ENCODE peak calls at places on chromosomes 6 and 20, in ten cellular contexts. Q is GM12878, L is K562, W is HCT116, G is A549, I is body of pancreas, F is heart left ventricle, V is right lobe of liver, T is upper lobe of left lung, D is HepG2. B is an unnamed sample.

GRCh38 chr6:170267688-170268087 is 23.2 kb downstream of the DLL1 start:
- ATAC-seq in T (no peak), F (no peak), Q (no peak), V (no peak), L (no peak), G (no peak), W (no peak), I (no peak), D (no peak), B (no peak)

GRCh38 chr6:170162771-170163404 is 128.0 kb downstream of the DLL1 start:
- ATAC-seq in L (no peak), V (no peak), F (no peak), D (no peak), Q (no peak), T (no peak), G (no peak), I (no peak), W (no peak), B (no peak)

GRCh38 chr20:5848711-5849505 is 98.7 kb downstream of the SHLD1 start:
- ATAC-seq in Q (peak), F (peak), D (no peak), T (no peak), L (no peak), W (no peak), V (peak), I (no peak), G (no peak), B (peak)

GRCh38 chr6:128144320-128144719 is 243.5 kb upstream of the THEMIS start:
- ATAC-seq in V (peak), I (no peak), W (no peak), T (no peak), D (no peak), G (no peak), L (no peak), Q (peak), F (no peak), B (no peak)

GRCh38 chr20:63100401-63100925 is 93.7 kb upstream of the BHLHE23 start:
- ATAC-seq in G (no peak), T (no peak), W (no peak), D (no peak), V (no peak), Q (no peak), L (no peak), F (no peak), I (no peak), B (no peak)

GRCh38 chr20:59122377-59122932 is 41.2 kb upstream of the ZNF831 start:
- ATAC-seq in L (no peak), V (no peak), G (no peak), Q (no peak), I (no peak), D (no peak), T (no peak), W (no peak), F (no peak), B (no peak)

GRCh38 chr20:59006167-59006863 is 739 bp downstream of the CTSZ start:
- ATAC-seq in W (peak), D (peak), G (peak), V (peak), T (peak), L (peak), Q (peak), F (peak), I (peak), B (no peak)

GRCh38 chr6:106117579-106117978 is 31.4 kb downstream of the PRDM1 start:
- ATAC-seq in T (no peak), L (peak), W (no peak), G (no peak), F (no peak), I (no peak), Q (peak), D (no peak), V (peak), B (no peak)

GRCh38 chr6:11315743-11316437 is 83.4 kb upstream of the NEDD9 start:
- ATAC-seq in I (no peak), W (peak), G (peak), Q (no peak), V (no peak), D (no peak), F (peak), L (no peak), T (peak), B (peak)

GRCh38 chr6:108650781-108651180 is 90.1 kb downstream of the FOXO3 start:
- ATAC-seq in V (peak), T (peak), L (no peak), W (no peak), I (no peak), Q (peak), D (no peak), F (no peak), G (no peak), B (no peak)

GRCh38 chr6:134148566-134148965 is 96.1 kb upstream of the SLC2A12 start:
- ATAC-seq in G (no peak), F (no peak), W (no peak), L (no peak), V (no peak), D (no peak), T (no peak), I (no peak), Q (no peak), B (no peak)

GRCh38 chr6:169210611-169211010 is 43.0 kb downstream of the THBS2 start:
- ATAC-seq in F (no peak), D (no peak), V (no peak), L (no peak), I (no peak), W (no peak), T (no peak), G (no peak), Q (no peak), B (no peak)

GRCh38 chr6:12102350-12102749 is 90.2 kb downstream of the HIVEP1 start:
- ATAC-seq in F (no peak), D (no peak), T (no peak), I (no peak), W (no peak), L (peak), Q (no peak), V (no peak), G (no peak), B (no peak)

GRCh38 chr6:22146581-22147468 is 150.0 kb downstream of the PRL start:
- ATAC-seq in Q (no peak), G (no peak), W (no peak), T (no peak), F (no peak), I (no peak), D (no peak), V (no peak), L (no peak), B (no peak)

GRCh38 chr6:135506270-135506997 is 8.9 kb upstream of the AHI1 start:
- ATAC-seq in Q (peak), L (peak), T (peak), F (no peak), I (peak), V (peak), D (peak), W (peak), G (peak), B (no peak)

GRCh38 chr20:62352402-62353288 is 14.5 kb downstream of the LAMA5 start:
- ATAC-seq in W (no peak), F (peak), L (no peak), D (no peak), V (peak), I (no peak), Q (no peak), T (no peak), G (peak), B (peak)

GRCh38 chr6:17940151-17940791 is 47.2 kb downstream of the KIF13A start:
- ATAC-seq in V (no peak), G (no peak), D (no peak), I (no peak), Q (no peak), T (no peak), W (no peak), L (no peak), F (no peak), B (no peak)

GRCh38 chr6:115613488-115613887 is 447.2 kb downstream of the FRK start:
- ATAC-seq in G (no peak), L (no peak), D (no peak), F (no peak), Q (no peak), I (no peak), T (peak), V (peak), W (no peak), B (peak)

GRCh38 chr6:7154341-7155139 is 46.8 kb downstream of the RREB1 start:
- ATAC-seq in G (no peak), F (peak), L (no peak), W (no peak), Q (peak), T (peak), D (no peak), I (no peak), V (no peak), B (no peak)

GRCh38 chr6:5339757-5340156 is 78.4 kb downstream of the FARS2 start:
- ATAC-seq in V (no peak), D (no peak), W (no peak), F (no peak), T (no peak), Q (peak), L (no peak), I (no peak), G (no peak), B (no peak)

GRCh38 chr6:118565317-118565960 is 17.3 kb downstream of the PLN start:
- ATAC-seq in G (peak), Q (peak), W (peak), F (peak), T (peak), V (peak), L (peak), I (peak), D (peak), B (no peak)

GRCh38 chr6:18507561-18507960 is 120.4 kb downstream of the RNF144B start:
- ATAC-seq in T (no peak), D (no peak), Q (no peak), L (no peak), G (no peak), I (no peak), V (no peak), F (no peak), W (no peak), B (no peak)

GRCh38 chr6:158487495-158487894 is 72.4 kb upstream of the TMEM181 start:
- ATAC-seq in T (no peak), I (no peak), V (no peak), Q (no peak), W (no peak), L (no peak), G (peak), D (no peak), F (no peak), B (no peak)

GRCh38 chr6:117568831-117569434 is 33.4 kb downstream of the GOPC start:
- ATAC-seq in V (no peak), F (no peak), D (no peak), T (no peak), W (no peak), L (no peak), Q (no peak), I (no peak), G (no peak), B (no peak)

GRCh38 chr20:35077872-35078271 is 14.7 kb downstream of the TRPC4AP start:
- ATAC-seq in F (no peak), I (no peak), G (no peak), D (no peak), W (no peak), T (no peak), Q (no peak), L (no peak), V (no peak), B (no peak)

GRCh38 chr6:107841265-107841650 is 17.1 kb upstream of the SCML4 start:
- ATAC-seq in W (no peak), L (no peak), I (no peak), T (no peak), F (peak), G (no peak), Q (no peak), V (no peak), D (no peak), B (no peak)

GRCh38 chr6:142146828-142147662 is at the start of the genes NMBR and VTA1:
- ATAC-seq in F (peak), V (peak), W (peak), T (peak), G (peak), Q (peak), L (peak), I (peak), D (peak), B (peak)

GRCh38 chr6:90715093-90715655 is 128.3 kb upstream of the MAP3K7 start:
- ATAC-seq in W (no peak), L (no peak), I (no peak), V (no peak), T (peak), Q (no peak), D (no peak), F (no peak), G (no peak), B (no peak)

GRCh38 chr6:28985396-28986164 is 19.5 kb downstream of the ZNF311 start:
- ATAC-seq in F (peak), Q (no peak), V (peak), I (peak), D (peak), L (no peak), T (peak), W (peak), G (peak), B (peak)

DNA sequence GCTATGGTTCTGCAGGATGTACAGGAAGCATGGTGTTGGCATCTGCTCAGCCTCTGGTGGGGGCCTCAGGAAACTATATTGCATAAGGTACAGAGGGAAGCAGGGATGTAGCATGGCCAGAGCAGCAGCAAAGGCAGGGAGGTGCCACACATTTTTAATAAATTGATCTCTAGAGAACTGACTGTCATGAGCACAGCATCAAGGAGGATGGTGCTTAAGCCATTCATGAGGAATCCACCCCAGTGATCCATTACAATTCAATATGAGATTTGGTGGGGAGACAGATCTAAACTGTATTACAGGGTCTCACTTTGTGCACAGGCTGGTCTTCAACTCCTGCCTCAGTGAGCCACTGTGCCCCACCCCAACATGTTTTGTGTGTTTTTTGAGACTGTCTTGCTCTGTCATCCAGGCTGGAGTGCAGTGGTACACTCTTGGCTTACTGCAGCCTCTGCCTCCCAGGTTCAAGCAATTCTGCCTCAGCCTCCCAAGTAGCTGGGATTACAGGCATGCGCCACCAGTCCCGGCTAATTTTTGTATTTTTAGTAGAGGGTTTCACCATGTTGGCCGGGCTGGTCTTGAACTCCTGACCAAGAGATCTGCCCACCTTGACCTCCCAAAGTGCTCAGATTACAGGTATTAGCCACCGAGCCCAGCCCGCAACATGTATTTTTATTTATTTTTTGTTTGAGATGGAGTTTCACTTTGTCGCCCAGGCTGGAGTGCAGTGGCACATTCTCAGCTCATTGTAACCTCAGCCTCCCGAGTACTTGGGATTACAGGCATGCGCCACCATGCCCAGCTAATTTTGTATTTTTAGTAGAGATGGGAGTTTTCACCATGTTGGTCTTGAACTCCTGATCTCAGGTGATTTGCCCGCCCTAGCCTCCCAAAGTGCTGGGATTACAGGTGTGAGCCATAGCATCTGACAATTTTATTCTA is 10.3 kb downstream of the HSPA1B start:
- ATAC-seq in L (no peak), G (no peak), T (no peak), W (no peak), F (no peak), D (no peak), I (no peak), V (no peak), Q (no peak), B (no peak)
- H3K4me3 ChIP-seq in L (peak), G (peak), T (no peak), W (peak), F (no peak), D (peak), I (no peak), V (no peak), Q (peak), B (no peak)

GRCh38 chr20:36861625-36861874 is 14.4 kb upstream of the TLDC2 start:
- ATAC-seq in T (no peak), D (no peak), Q (no peak), W (no peak), V (no peak), G (no peak), I (no peak), F (peak), L (no peak), B (no peak)

GRCh38 chr20:36865076-36865860 is 10.7 kb upstream of the TLDC2 start:
- ATAC-seq in V (no peak), I (no peak), L (no peak), T (no peak), Q (no peak), G (no peak), D (peak), W (no peak), F (no peak), B (no peak)

GRCh38 chr20:36861875-36862801 is 13.8 kb upstream of the TLDC2 start:
- ATAC-seq in L (peak), G (peak), D (peak), T (peak), V (peak), Q (no peak), W (peak), F (peak), I (peak), B (peak)

GRCh38 chr20:36860811-36861624 is 14.9 kb upstream of the TLDC2 start:
- ATAC-seq in I (no peak), V (no peak), F (no peak), L (no peak), Q (no peak), D (no peak), T (no peak), G (no peak), W (no peak), B (no peak)

GRCh38 chr20:36862857-36863668 is 12.9 kb upstream of the TLDC2 start:
- ATAC-seq in G (peak), F (no peak), Q (no peak), V (no peak), T (no peak), L (no peak), D (no peak), I (peak), W (peak), B (peak)
- TF ChIP-seq POLR2A in G (peak), F (no peak), Q (peak), V (peak), T (no peak), L (no peak), D (no peak), I (no peak), W (peak), B (peak)

DNA sequence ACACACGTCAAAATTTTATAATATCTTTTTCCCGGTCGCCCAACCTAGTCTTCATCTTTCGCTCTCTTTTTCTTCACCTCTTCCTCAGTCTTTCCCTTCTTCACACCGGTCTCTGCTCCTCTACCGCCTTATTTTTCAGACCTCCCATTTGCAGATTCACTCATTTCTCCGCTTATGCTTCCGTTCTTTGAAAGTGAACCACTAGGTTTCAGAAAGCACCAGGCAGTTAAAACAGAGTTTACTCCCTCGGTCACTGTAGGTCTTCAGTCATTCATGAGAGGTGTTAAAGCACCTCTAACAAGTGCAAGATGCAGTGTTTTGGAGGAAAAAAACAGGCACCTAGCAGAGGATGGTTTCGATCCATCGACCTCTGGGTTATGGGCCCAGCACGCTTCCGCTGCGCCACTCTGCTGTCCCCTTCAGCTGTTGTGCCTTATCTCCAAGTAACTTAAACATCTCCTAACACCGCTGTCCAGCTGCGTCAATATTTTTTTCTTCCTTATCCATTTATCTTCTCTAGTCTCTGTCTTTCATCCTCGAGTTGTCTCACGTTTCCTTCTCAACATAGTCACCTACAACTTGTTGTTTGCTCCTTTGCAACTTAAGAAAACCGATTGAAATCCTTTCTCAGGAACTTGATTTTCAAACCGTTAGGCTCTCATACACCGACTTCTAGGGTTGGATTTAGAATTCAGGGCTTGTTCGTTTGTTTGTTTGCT is 119.7 kb upstream of the ZNF184 start:
- ATAC-seq in G (peak), V (peak), T (no peak), W (peak), I (no peak), D (peak), L (peak), F (no peak), Q (peak), B (no peak)
- H3K27ac ChIP-seq in G (peak), V (no peak), T (no peak), W (no peak), I (no peak), D (no peak), L (peak), F (no peak), Q (peak), B (no peak)

GRCh38 chr6:123332070-123332469 is 304.7 kb downstream of the TRDN start:
- ATAC-seq in L (no peak), G (no peak), Q (no peak), F (no peak), T (no peak), I (no peak), D (no peak), W (no peak), V (no peak), B (no peak)

GRCh38 chr6:123329337-123329736 is 307.4 kb downstream of the TRDN start:
- ATAC-seq in D (no peak), F (no peak), Q (no peak), L (no peak), V (no peak), T (no peak), I (no peak), G (no peak), W (no peak), B (no peak)

GRCh38 chr6:123338394-123338793 is 298.4 kb downstream of the TRDN start:
- ATAC-seq in D (no peak), Q (no peak), V (no peak), I (no peak), F (no peak), G (no peak), L (no peak), W (no peak), T (no peak), B (no peak)

DNA sequence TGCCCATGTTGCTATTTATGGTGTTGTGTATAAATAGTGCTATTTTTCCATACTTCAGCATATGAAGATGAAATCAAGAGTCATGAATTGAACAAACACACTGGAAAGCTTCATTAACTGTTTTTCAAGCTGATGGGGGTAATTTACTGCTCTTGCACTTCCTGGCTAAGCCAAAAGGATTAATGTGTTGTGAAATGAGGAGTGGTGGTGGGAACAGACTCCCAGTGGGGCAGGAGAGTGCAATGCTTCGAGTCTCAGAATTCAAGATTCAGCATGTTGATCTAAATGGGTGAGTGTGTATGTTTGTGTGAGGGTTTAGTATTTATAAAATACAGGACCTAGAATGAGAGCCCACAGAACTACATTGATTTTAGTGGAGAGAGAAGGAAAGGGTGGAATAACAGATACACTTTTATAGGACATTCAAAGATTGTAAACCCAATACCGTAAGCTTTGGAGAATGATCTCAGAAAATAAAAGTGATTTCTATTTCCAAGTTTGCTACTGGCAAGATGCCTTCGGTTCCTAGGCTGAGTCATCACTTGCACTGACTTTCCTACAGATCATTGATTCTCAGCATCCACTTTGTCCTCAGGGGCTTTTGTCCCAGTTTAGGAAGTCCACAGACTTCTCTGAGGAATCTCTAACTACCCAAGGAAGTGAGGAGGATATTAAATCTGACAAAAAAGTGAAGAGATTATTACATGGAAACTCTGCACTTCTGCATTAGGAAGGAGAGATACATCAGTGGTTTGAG is 303.6 kb downstream of the TRDN start:
- ATAC-seq in V (no peak), I (no peak), D (no peak), L (no peak), F (no peak), Q (no peak), W (no peak), G (no peak), T (no peak), B (no peak)
- H3K4me3 ChIP-seq in V (no peak), I (no peak), D (no peak), L (no peak), F (no peak), Q (no peak), W (no peak), G (no peak), T (no peak), B (no peak)

GRCh38 chr6:151036869-151037680 is 171.6 kb downstream of the MTHFD1L start:
- ATAC-seq in L (no peak), T (no peak), G (no peak), W (no peak), Q (no peak), I (no peak), D (no peak), F (no peak), V (no peak), B (no peak)
- TF ChIP-seq POLR2A in L (no peak), T (no peak), G (no peak), W (no peak), Q (no peak), I (no peak), D (no peak), F (no peak), V (no peak), B (no peak)

B was measured in gastroesophageal sphincter.